ENCODE peak calls at places on chromosome 20, in six cellular contexts. X, L, H, Y, Q and F are unnamed samples.
A peak's percentile ranks its signal among the peaks of the same experiment; 100 is the strongest.

GRCh38 chr20:12638633-12639360 is 370.0 kb upstream of the SPTLC3 start:
- DNase-seq in X (no peak), L (no peak), H (no peak), Y (no peak), Q (no peak), F (no peak)

GRCh38 chr20:35972445-35972844 is 4.1 kb downstream of the CNBD2 start:
- DNase-seq in X (no peak), L (no peak), H (no peak), Y (no peak), Q (no peak), F (no peak)

GRCh38 chr20:58634818-58635665 is 16.0 kb upstream of the STX16 start:
- DNase-seq in X (no peak), L (no peak), H (peak; percentile 57), Y (no peak), Q (no peak), F (no peak)

GRCh38 chr20:41726727-41727126 is 108.5 kb upstream of the CHD6 start:
- DNase-seq in X (no peak), L (no peak), H (no peak), Y (no peak), Q (no peak), F (no peak)

GRCh38 chr20:5626603-5627002 is 123.6 kb upstream of the SHLD1 start:
- DNase-seq in X (no peak), L (no peak), H (no peak), Y (no peak), Q (no peak), F (no peak)

GRCh38 chr20:64168381-64169088 is 4.3 kb downstream of the MYT1 start:
- DNase-seq in X (no peak), L (no peak), H (no peak), Y (no peak), Q (no peak), F (no peak)

GRCh38 chr20:12570371-12570770 is 438.4 kb upstream of the SPTLC3 start:
- DNase-seq in X (peak; percentile 22), L (no peak), H (no peak), Y (no peak), Q (no peak), F (no peak)

GRCh38 chr20:9202440-9203080 is 133.7 kb downstream of the PLCB4 start:
- DNase-seq in X (no peak), L (no peak), H (no peak), Y (no peak), Q (no peak), F (no peak)

GRCh38 chr20:64119301-64119680 is 11.9 kb upstream of the NPBWR2 start:
- DNase-seq in X (no peak), L (no peak), H (no peak), Y (no peak), Q (no peak), F (no peak)

GRCh38 chr20:1417273-1417672 is 24.4 kb upstream of the FKBP1A start:
- DNase-seq in X (no peak), L (no peak), H (no peak), Y (peak; percentile 42), Q (no peak), F (no peak)

GRCh38 chr20:57560554-57561355 is at the start of gene PCK1:
- DNase-seq in X (no peak), L (no peak), H (peak; percentile 83), Y (peak; percentile 6), Q (peak; percentile 85), F (no peak)

GRCh38 chr20:57564180-57564802 is 3.4 kb downstream of the PCK1 start:
- DNase-seq in X (no peak), L (no peak), H (no peak), Y (no peak), Q (no peak), F (no peak)

GRCh38 chr20:57563522-57563921 is 2.6 kb downstream of the PCK1 start:
- DNase-seq in X (no peak), L (no peak), H (no peak), Y (no peak), Q (no peak), F (no peak)

GRCh38 chr20:57561356-57562279 is 708 bp downstream of the PCK1 start:
- DNase-seq in X (no peak), L (no peak), H (no peak), Y (no peak), Q (no peak), F (no peak)

GRCh38 chr20:57562541-57563465 is 1.9 kb downstream of the PCK1 start:
- DNase-seq in X (no peak), L (no peak), H (no peak), Y (no peak), Q (no peak), F (no peak)
- H3K4me3 ChIP-seq in X (no peak overlapping the region), L (no peak overlapping the region), H (no peak overlapping the region), Y (no peak overlapping the region), Q (no peak overlapping the region), F (no peak overlapping the region)

GRCh38 chr20:44251284-44251683 is 4.2 kb downstream of the GDAP1L1 start:
- DNase-seq in X (no peak), L (no peak), H (no peak), Y (no peak), Q (no peak), F (no peak)

GRCh38 chr20:44247131-44247571 is at the start of gene GDAP1L1:
- DNase-seq in X (no peak), L (no peak), H (peak; percentile 56), Y (no peak), Q (no peak), F (no peak)

GRCh38 chr20:44248420-44248759 is 1.3 kb downstream of the GDAP1L1 start:
- DNase-seq in X (no peak), L (no peak), H (no peak), Y (no peak), Q (no peak), F (no peak)

GRCh38 chr20:44245977-44246376 is 1.1 kb upstream of the GDAP1L1 start:
- DNase-seq in X (no peak), L (no peak), H (no peak), Y (no peak), Q (no peak), F (no peak)

GRCh38 chr20:44247676-44248419 is 740 bp downstream of the GDAP1L1 start:
- DNase-seq in X (peak; percentile 2), L (no peak), H (peak; percentile 76), Y (peak; percentile 32), Q (no peak), F (no peak)
- TF ChIP-seq CTCF in X (no peak), L (peak; percentile 24), H (no peak), Y (peak; percentile 43), Q (no peak), F (peak; percentile 44)

GRCh38 chr20:46312945-46313861 is 4.9 kb upstream of the CDH22 start:
- DNase-seq in X (no peak), L (no peak), H (no peak), Y (no peak), Q (no peak), F (no peak)

GRCh38 chr20:46317685-46318177 is 9.4 kb upstream of the CDH22 start:
- DNase-seq in X (no peak), L (no peak), H (no peak), Y (no peak), Q (no peak), F (no peak)

GRCh38 chr20:46312075-46312944 is 4.0 kb upstream of the CDH22 start:
- DNase-seq in X (no peak), L (no peak), H (peak; percentile 37), Y (no peak), Q (peak; percentile 40), F (no peak)

GRCh38 chr20:46315311-46315710 is 7.0 kb upstream of the CDH22 start:
- DNase-seq in X (no peak), L (no peak), H (no peak), Y (no peak), Q (no peak), F (no peak)

DNA sequence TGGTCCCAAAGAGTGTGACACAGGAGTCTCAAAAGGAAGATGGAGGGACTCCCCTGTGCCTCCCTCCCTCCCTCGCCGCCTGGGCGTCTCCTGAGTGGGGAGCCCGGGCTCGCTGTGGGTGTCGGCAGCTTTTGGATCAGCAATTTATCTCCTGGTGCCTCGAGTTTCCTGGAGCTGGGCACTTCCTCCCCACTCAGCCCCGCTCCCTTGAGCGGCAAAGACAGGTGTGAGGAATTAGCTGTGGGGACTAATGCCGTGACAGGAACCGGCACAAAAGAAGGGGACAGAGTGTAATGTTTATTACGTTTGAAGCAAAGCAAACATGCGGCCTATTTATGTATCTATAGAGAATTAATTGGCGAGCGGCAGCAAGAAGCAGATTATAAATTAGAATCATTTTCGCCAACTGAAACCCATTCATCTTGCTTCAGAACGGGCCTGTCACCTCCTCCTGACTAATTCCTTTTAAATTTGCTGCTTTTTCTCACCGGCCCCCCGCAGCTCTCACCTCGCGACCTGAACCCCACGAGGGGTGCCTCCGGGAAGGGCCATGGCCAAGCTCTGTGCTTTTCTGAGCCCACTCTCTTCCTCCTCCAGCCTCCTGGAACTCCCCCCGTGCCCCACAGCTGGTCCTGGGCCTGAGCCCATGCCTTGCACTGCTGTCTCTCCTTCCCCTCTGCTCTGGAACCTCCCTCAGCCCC is 8.8 kb upstream of the CDH22 start:
- DNase-seq in X (no peak), L (no peak), H (no peak), Y (no peak), Q (no peak), F (no peak)
- H3K4me3 ChIP-seq in X (no peak overlapping the region), L (no peak overlapping the region), H (no peak overlapping the region), Y (no peak overlapping the region), Q (no peak overlapping the region), F (no peak overlapping the region)

GRCh38 chr20:62707981-62708521 is 585 bp upstream of the NTSR1 start:
- DNase-seq in X (peak; percentile 52), L (no peak), H (no peak), Y (no peak), Q (peak; percentile 15), F (no peak)
- TF ChIP-seq CTCF in X (no peak), L (peak; percentile 16), H (no peak), Y (peak; percentile 11), Q (no peak), F (peak; percentile 20)

GRCh38 chr20:43011491-43011890 is 178.2 kb downstream of the PTPRT start:
- DNase-seq in X (no peak), L (no peak), H (no peak), Y (no peak), Q (no peak), F (no peak)

GRCh38 chr20:43016257-43016656 is 173.4 kb downstream of the PTPRT start:
- DNase-seq in X (no peak), L (no peak), H (no peak), Y (no peak), Q (no peak), F (no peak)

GRCh38 chr20:43017241-43018030 is 172.3 kb downstream of the PTPRT start:
- DNase-seq in X (no peak), L (no peak), H (no peak), Y (no peak), Q (no peak), F (no peak)

DNA sequence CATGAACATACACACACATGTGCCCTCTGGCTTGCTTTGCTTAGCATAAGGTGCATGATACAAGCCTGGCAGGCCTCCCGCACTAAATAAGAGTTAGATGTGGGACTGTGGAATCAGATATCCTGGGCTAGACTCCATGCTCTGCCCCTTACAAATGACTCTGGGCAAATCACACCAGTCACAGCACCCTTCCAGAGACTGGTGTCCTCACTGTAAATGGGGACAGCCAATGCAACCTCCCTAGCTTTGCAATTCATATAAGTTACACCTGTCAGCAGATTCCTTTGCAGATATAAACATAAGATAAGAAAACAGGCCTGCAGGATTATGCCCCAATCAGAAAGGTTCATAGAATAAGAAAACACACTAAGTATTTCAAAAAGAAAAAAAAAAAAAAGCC is 174.1 kb downstream of the PTPRT start:
- DNase-seq in X (no peak), L (no peak), H (no peak), Y (no peak), Q (no peak), F (no peak)
- H3K4me3 ChIP-seq in X (no peak overlapping the region), L (no peak overlapping the region), H (no peak overlapping the region), Y (no peak overlapping the region), Q (no peak overlapping the region), F (no peak overlapping the region)

GRCh38 chr20:61758556-61759200 is 307.0 kb downstream of the TAF4 start:
- DNase-seq in X (no peak), L (no peak), H (no peak), Y (no peak), Q (no peak), F (no peak)
- TF ChIP-seq CTCF in X (no peak), L (no peak), H (no peak), Y (no peak), Q (no peak), F (no peak)